ENCODE peak calls at places on chromosome 21, in seven cellular contexts. One of them, this sample, is unnamed. For H3K27me3 and H3K4me1, the result is how much of the 10 kb centered on the place peaks cover.

GRCh38 chr21:46517361-46517760 is 58.7 kb downstream of the DIP2A start:
- DNase-seq in prostate gland: no peak
- DNase-seq in heart right ventricle: peak
- DNase-seq in GM12878: no peak
- DNase-seq in aorta: no peak
- DNase-seq in right cardiac atrium: no peak
- DNase-seq in NT2/D1: no peak
- DNase-seq in this sample: no peak

GRCh38 chr21:31337086-31337485 is 7.0 kb downstream of the TIAM1 start:
- DNase-seq in heart right ventricle: no peak
- DNase-seq in prostate gland: no peak
- DNase-seq in NT2/D1: no peak
- DNase-seq in GM12878: no peak
- DNase-seq in right cardiac atrium: no peak
- DNase-seq in aorta: no peak
- DNase-seq in this sample: no peak

GRCh38 chr21:34640858-34641257 is 25.9 kb upstream of the RCAN1 start:
- DNase-seq in heart right ventricle: no peak
- DNase-seq in aorta: no peak
- DNase-seq in prostate gland: no peak
- DNase-seq in right cardiac atrium: no peak
- DNase-seq in NT2/D1: no peak
- DNase-seq in GM12878: no peak
- DNase-seq in this sample: no peak

GRCh38 chr21:35075546-35075945 is 26.4 kb upstream of the RUNX1 start:
- DNase-seq in NT2/D1: no peak
- DNase-seq in heart right ventricle: no peak
- DNase-seq in aorta: no peak
- DNase-seq in right cardiac atrium: no peak
- DNase-seq in GM12878: no peak
- DNase-seq in prostate gland: no peak
- DNase-seq in this sample: no peak

GRCh38 chr21:46455575-46456385 is 2.9 kb upstream of the DIP2A start:
- DNase-seq in prostate gland: no peak
- DNase-seq in aorta: no peak
- DNase-seq in right cardiac atrium: no peak
- DNase-seq in GM12878: no peak
- DNase-seq in heart right ventricle: no peak
- DNase-seq in NT2/D1: no peak
- DNase-seq in this sample: no peak

GRCh38 chr21:22925032-22925431 is 1926.8 kb downstream of the NCAM2 start:
- DNase-seq in right cardiac atrium: no peak
- DNase-seq in aorta: no peak
- DNase-seq in prostate gland: no peak
- DNase-seq in NT2/D1: no peak
- DNase-seq in GM12878: no peak
- DNase-seq in heart right ventricle: no peak
- DNase-seq in this sample: no peak

GRCh38 chr21:42614811-42615342 is 38.5 kb upstream of the PDE9A start:
- DNase-seq in right cardiac atrium: peak
- DNase-seq in heart right ventricle: no peak
- DNase-seq in GM12878: no peak
- DNase-seq in prostate gland: peak
- DNase-seq in aorta: peak
- DNase-seq in NT2/D1: no peak
- DNase-seq in this sample: peak

GRCh38 chr21:39106881-39107462 is 76.3 kb downstream of the PSMG1 start:
- DNase-seq in heart right ventricle: no peak
- DNase-seq in right cardiac atrium: no peak
- DNase-seq in GM12878: no peak
- DNase-seq in NT2/D1: no peak
- DNase-seq in aorta: no peak
- DNase-seq in prostate gland: no peak
- DNase-seq in this sample: no peak

GRCh38 chr21:38777521-38777920 is 28.2 kb upstream of the ETS2 start:
- DNase-seq in prostate gland: no peak
- DNase-seq in GM12878: no peak
- DNase-seq in right cardiac atrium: no peak
- DNase-seq in aorta: no peak
- DNase-seq in NT2/D1: no peak
- DNase-seq in heart right ventricle: no peak
- DNase-seq in this sample: no peak

GRCh38 chr21:31900121-31900895 is 27.5 kb downstream of the HUNK start:
- DNase-seq in GM12878: no peak
- DNase-seq in heart right ventricle: no peak
- DNase-seq in aorta: no peak
- DNase-seq in prostate gland: no peak
- DNase-seq in NT2/D1: no peak
- DNase-seq in right cardiac atrium: no peak
- DNase-seq in this sample: no peak

GRCh38 chr21:31658053-31658452 is 1.4 kb upstream of the SOD1 start:
- DNase-seq in NT2/D1: no peak
- DNase-seq in GM12878: no peak
- DNase-seq in aorta: no peak
- DNase-seq in heart right ventricle: no peak
- DNase-seq in prostate gland: no peak
- DNase-seq in right cardiac atrium: no peak
- DNase-seq in this sample: no peak

GRCh38 chr21:28729887-28730286 is 262.8 kb downstream of the LTN1 start:
- DNase-seq in heart right ventricle: no peak
- DNase-seq in NT2/D1: no peak
- DNase-seq in prostate gland: no peak
- DNase-seq in GM12878: no peak
- DNase-seq in right cardiac atrium: no peak
- DNase-seq in aorta: no peak
- DNase-seq in this sample: no peak

GRCh38 chr21:34336756-34337391 is 26.9 kb upstream of the KCNE2 start:
- DNase-seq in aorta: no peak
- DNase-seq in NT2/D1: no peak
- DNase-seq in GM12878: no peak
- DNase-seq in right cardiac atrium: no peak
- DNase-seq in heart right ventricle: no peak
- DNase-seq in prostate gland: no peak
- DNase-seq in this sample: no peak

GRCh38 chr21:25863031-25863430 is 128.3 kb downstream of the GABPA start:
- DNase-seq in right cardiac atrium: no peak
- DNase-seq in NT2/D1: no peak
- DNase-seq in GM12878: no peak
- DNase-seq in prostate gland: no peak
- DNase-seq in aorta: no peak
- DNase-seq in heart right ventricle: no peak
- DNase-seq in this sample: no peak

GRCh38 chr21:20999567-21000169 is 1.5 kb downstream of the NCAM2 start:
- DNase-seq in NT2/D1: no peak
- DNase-seq in GM12878: no peak
- DNase-seq in aorta: no peak
- DNase-seq in heart right ventricle: no peak
- DNase-seq in prostate gland: no peak
- DNase-seq in right cardiac atrium: no peak
- DNase-seq in this sample: no peak

GRCh38 chr21:34521561-34521960 is 9.6 kb upstream of the KCNE1 start:
- DNase-seq in NT2/D1: no peak
- DNase-seq in heart right ventricle: no peak
- DNase-seq in prostate gland: no peak
- DNase-seq in GM12878: no peak
- DNase-seq in right cardiac atrium: no peak
- DNase-seq in aorta: no peak
- DNase-seq in this sample: no peak

DNA sequence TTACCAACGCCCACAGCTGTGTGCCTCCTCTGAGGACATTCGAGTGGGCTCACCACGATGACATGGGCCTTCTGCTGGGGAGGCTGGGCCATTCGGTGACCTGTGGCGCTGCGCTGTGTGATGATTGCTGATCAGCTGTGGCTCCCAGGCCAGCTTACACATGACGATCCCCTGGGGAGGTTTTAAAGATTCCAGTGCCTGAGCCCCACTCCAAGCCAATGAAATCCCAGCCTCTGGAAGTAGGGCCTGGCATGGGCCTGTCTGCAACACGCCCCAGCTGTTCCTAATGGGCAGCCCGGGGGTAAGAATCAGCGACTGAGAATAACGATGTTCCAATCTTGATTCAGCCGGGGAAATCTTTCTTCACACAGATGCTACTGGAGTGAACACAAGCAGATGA is 153.7 kb downstream of the KCNJ6 start:
- DNase-seq in heart right ventricle: no peak
- DNase-seq in NT2/D1: no peak
- DNase-seq in right cardiac atrium: no peak
- DNase-seq in aorta: no peak
- DNase-seq in prostate gland: no peak
- DNase-seq in GM12878: no peak
- DNase-seq in this sample: no peak
- H3K27me3 ChIP-seq in heart right ventricle: under half
- H3K27me3 ChIP-seq in NT2/D1: under half
- H3K27me3 ChIP-seq in right cardiac atrium: under half
- H3K27me3 ChIP-seq in aorta: under half
- H3K27me3 ChIP-seq in prostate gland: under half
- H3K27me3 ChIP-seq in GM12878: under half
- H3K27me3 ChIP-seq in this sample: under half

GRCh38 chr21:43774163-43774562 is 1.9 kb downstream of the CSTB start:
- DNase-seq in right cardiac atrium: no peak
- DNase-seq in NT2/D1: no peak
- DNase-seq in aorta: no peak
- DNase-seq in prostate gland: no peak
- DNase-seq in GM12878: no peak
- DNase-seq in heart right ventricle: no peak
- DNase-seq in this sample: no peak
- H3K4me1 ChIP-seq in right cardiac atrium: under half
- H3K4me1 ChIP-seq in NT2/D1: under half
- H3K4me1 ChIP-seq in aorta: under half
- H3K4me1 ChIP-seq in prostate gland: under half
- H3K4me1 ChIP-seq in GM12878: under half
- H3K4me1 ChIP-seq in heart right ventricle: under half
- H3K4me1 ChIP-seq in this sample: under half

GRCh38 chr21:44704636-44705001 is 6.8 kb downstream of the TSPEAR start:
- DNase-seq in aorta: no peak
- DNase-seq in heart right ventricle: no peak
- DNase-seq in GM12878: no peak
- DNase-seq in right cardiac atrium: no peak
- DNase-seq in NT2/D1: no peak
- DNase-seq in prostate gland: no peak
- DNase-seq in this sample: no peak
- H3K4me3 ChIP-seq in aorta: no peak
- H3K4me3 ChIP-seq in heart right ventricle: no peak
- H3K4me3 ChIP-seq in GM12878: no peak
- H3K4me3 ChIP-seq in right cardiac atrium: no peak
- H3K4me3 ChIP-seq in NT2/D1: peak
- H3K4me3 ChIP-seq in prostate gland: no peak
- H3K4me3 ChIP-seq in this sample: no peak

DNA sequence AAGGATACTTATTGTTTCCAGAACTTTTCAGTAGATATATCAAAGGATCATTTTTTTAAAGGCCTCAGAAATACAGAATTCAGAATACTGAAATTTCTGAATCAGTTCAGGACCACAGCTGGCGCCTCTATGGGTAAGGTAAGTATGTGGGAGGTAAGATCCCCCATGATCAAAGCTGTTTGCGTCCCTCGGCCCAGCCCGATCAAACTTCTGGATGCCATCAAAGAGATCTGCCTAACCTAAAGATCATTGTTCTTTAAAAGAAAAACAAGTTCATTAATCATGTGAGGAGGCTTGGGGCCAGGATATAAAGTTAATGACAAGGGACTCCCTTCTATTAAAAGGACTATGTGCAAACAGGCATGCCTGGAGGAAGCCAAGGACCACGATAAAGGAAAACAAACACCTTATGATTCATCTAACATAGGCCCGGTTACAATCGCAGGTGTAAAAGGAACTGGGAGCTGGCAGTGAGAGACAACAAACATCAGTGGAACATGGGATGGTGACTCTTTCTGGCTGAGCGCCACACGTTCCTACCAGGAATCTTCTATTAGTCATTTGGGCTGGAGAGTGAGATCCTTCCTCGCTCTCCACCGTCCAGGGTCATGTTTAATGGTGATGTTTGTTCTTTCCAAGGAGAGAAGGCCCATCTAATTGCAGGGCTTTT is 2.8 kb upstream of the BACE2 start:
- DNase-seq in prostate gland: peak
- DNase-seq in GM12878: no peak
- DNase-seq in aorta: no peak
- DNase-seq in heart right ventricle: no peak
- DNase-seq in NT2/D1: no peak
- DNase-seq in right cardiac atrium: no peak
- DNase-seq in this sample: no peak
- H3K27me3 ChIP-seq in prostate gland: under half
- H3K27me3 ChIP-seq in GM12878: under half
- H3K27me3 ChIP-seq in aorta: under half
- H3K27me3 ChIP-seq in heart right ventricle: under half
- H3K27me3 ChIP-seq in NT2/D1: under half
- H3K27me3 ChIP-seq in right cardiac atrium: under half
- H3K27me3 ChIP-seq in this sample: under half

GRCh38 chr21:41613421-41613998 is 105.6 kb upstream of the TMPRSS2 start:
- DNase-seq in NT2/D1: no peak
- DNase-seq in prostate gland: no peak
- DNase-seq in GM12878: no peak
- DNase-seq in aorta: no peak
- DNase-seq in heart right ventricle: no peak
- DNase-seq in right cardiac atrium: no peak
- DNase-seq in this sample: no peak

GRCh38 chr21:41611441-41611840 is 103.5 kb upstream of the TMPRSS2 start:
- DNase-seq in GM12878: no peak
- DNase-seq in NT2/D1: no peak
- DNase-seq in right cardiac atrium: no peak
- DNase-seq in aorta: peak
- DNase-seq in heart right ventricle: no peak
- DNase-seq in prostate gland: no peak
- DNase-seq in this sample: no peak

GRCh38 chr21:41611966-41612606 is 104.1 kb upstream of the TMPRSS2 start:
- DNase-seq in prostate gland: peak
- DNase-seq in heart right ventricle: no peak
- DNase-seq in right cardiac atrium: no peak
- DNase-seq in aorta: peak
- DNase-seq in GM12878: no peak
- DNase-seq in NT2/D1: peak
- DNase-seq in this sample: no peak

GRCh38 chr21:41614456-41615010 is 106.6 kb upstream of the TMPRSS2 start:
- DNase-seq in aorta: no peak
- DNase-seq in heart right ventricle: no peak
- DNase-seq in right cardiac atrium: no peak
- DNase-seq in prostate gland: no peak
- DNase-seq in NT2/D1: no peak
- DNase-seq in GM12878: no peak
- DNase-seq in this sample: no peak

GRCh38 chr21:41612674-41613250 is 104.8 kb upstream of the TMPRSS2 start:
- DNase-seq in GM12878: no peak
- DNase-seq in heart right ventricle: peak
- DNase-seq in NT2/D1: peak
- DNase-seq in right cardiac atrium: peak
- DNase-seq in prostate gland: peak
- DNase-seq in aorta: peak
- DNase-seq in this sample: no peak
- H3K4me1 ChIP-seq in GM12878: under half
- H3K4me1 ChIP-seq in heart right ventricle: under half
- H3K4me1 ChIP-seq in NT2/D1: under half
- H3K4me1 ChIP-seq in right cardiac atrium: under half
- H3K4me1 ChIP-seq in prostate gland: under half
- H3K4me1 ChIP-seq in aorta: under half
- H3K4me1 ChIP-seq in this sample: under half

GRCh38 chr21:16587141-16587570 is 857.4 kb downstream of the USP25 start:
- DNase-seq in GM12878: no peak
- DNase-seq in prostate gland: peak
- DNase-seq in aorta: peak
- DNase-seq in NT2/D1: no peak
- DNase-seq in right cardiac atrium: peak
- DNase-seq in heart right ventricle: peak
- DNase-seq in this sample: no peak
- H3K4me3 ChIP-seq in GM12878: no peak
- H3K4me3 ChIP-seq in prostate gland: peak
- H3K4me3 ChIP-seq in aorta: peak
- H3K4me3 ChIP-seq in NT2/D1: no peak
- H3K4me3 ChIP-seq in right cardiac atrium: peak
- H3K4me3 ChIP-seq in heart right ventricle: peak
- H3K4me3 ChIP-seq in this sample: no peak

This sample was measured in left lung.